ENCODE peak calls at places on chromosomes 7 and 10, in eight cellular contexts. Y, T, H, M, A, O, U and X are unnamed samples.

GRCh38 chr7:104130726-104131125 is 77.1 kb downstream of the ORC5 start:
- DNase-seq in Y (no peak), T (no peak), H (no peak), M (peak; percentile 5), A (no peak), O (no peak), U (no peak), X (no peak)

GRCh38 chr7:11026452-11027359 is 53.0 kb downstream of the PHF14 start:
- DNase-seq in Y (no peak), T (no peak), H (no peak), M (no peak), A (no peak), O (no peak), U (no peak), X (peak; percentile 37)

GRCh38 chr10:79380918-79381775 is 33.9 kb downstream of the PPIF start:
- DNase-seq in Y (peak; percentile 81), T (no peak), H (peak; percentile 4), M (no peak), A (no peak), O (no peak), U (no peak), X (no peak)

GRCh38 chr7:148264933-148265557 is 325.5 kb upstream of the C7orf33 start:
- DNase-seq in Y (no peak), T (peak; percentile 13), H (peak; percentile 45), M (peak; percentile 51), A (peak; percentile 63), O (peak; percentile 17), U (no peak), X (no peak)

GRCh38 chr10:90602815-90603600 is 254.8 kb downstream of the HTR7 start:
- DNase-seq in Y (no peak), T (no peak), H (no peak), M (peak; percentile 81), A (no peak), O (no peak), U (no peak), X (peak; percentile 10)

GRCh38 chr10:14588084-14588937 is 186.4 kb downstream of the FAM107B start:
- DNase-seq in Y (no peak), T (no peak), H (peak; percentile 64), M (peak; percentile 52), A (no peak), O (peak; percentile 50), U (peak; percentile 52), X (peak; percentile 98)

GRCh38 chr7:3260425-3260762 is 40.7 kb upstream of the SDK1 start:
- DNase-seq in Y (no peak), T (no peak), H (no peak), M (no peak), A (no peak), O (no peak), U (no peak), X (no peak)

GRCh38 chr10:80168111-80168511 is 35.6 kb downstream of the PLAC9 start:
- DNase-seq in Y (peak; percentile 54), T (no peak), H (no peak), M (no peak), A (no peak), O (no peak), U (no peak), X (no peak)

GRCh38 chr7:53446170-53446569 is 410.7 kb downstream of the POM121L12 start:
- DNase-seq in Y (no peak), T (no peak), H (no peak), M (no peak), A (no peak), O (no peak), U (no peak), X (no peak)

GRCh38 chr10:43259981-43260761 is 6.7 kb downstream of the RASGEF1A start:
- DNase-seq in Y (peak; percentile 81), T (no peak), H (peak; percentile 17), M (peak; percentile 65), A (no peak), O (no peak), U (no peak), X (no peak)

GRCh38 chr7:47771301-47771989 is 176.8 kb downstream of the PKD1L1 start:
- DNase-seq in Y (peak; percentile 85), T (no peak), H (no peak), M (peak; percentile 47), A (no peak), O (no peak), U (no peak), X (no peak)